ENCODE peak calls at places on chromosomes 1 and 21, in eight cellular contexts. One of them, this sample, is unnamed. For H3K4me1, the result is how much of the 10 kb centered on the place peaks cover.

GRCh38 chr1:3283849-3284248 is 170.6 kb upstream of the ARHGEF16 start:
- DNase-seq in effector memory CD4-positive, alpha-beta T cell: no peak
- DNase-seq in heart left ventricle: no peak
- DNase-seq in breast epithelium: no peak
- DNase-seq in heart right ventricle: peak
- DNase-seq in DND-41: no peak
- DNase-seq in OCI-LY7: no peak
- DNase-seq in left ventricle myocardium inferior: peak
- DNase-seq in this sample: no peak

GRCh38 chr21:15839601-15840000 is 109.8 kb downstream of the USP25 start:
- DNase-seq in effector memory CD4-positive, alpha-beta T cell: no peak
- DNase-seq in heart left ventricle: no peak
- DNase-seq in breast epithelium: no peak
- DNase-seq in heart right ventricle: no peak
- DNase-seq in DND-41: no peak
- DNase-seq in OCI-LY7: no peak
- DNase-seq in left ventricle myocardium inferior: no peak
- DNase-seq in this sample: no peak

GRCh38 chr1:27912429-27912828 is 22.4 kb upstream of the SMPDL3B start:
- DNase-seq in effector memory CD4-positive, alpha-beta T cell: no peak
- DNase-seq in heart left ventricle: no peak
- DNase-seq in breast epithelium: no peak
- DNase-seq in heart right ventricle: no peak
- DNase-seq in DND-41: no peak
- DNase-seq in OCI-LY7: no peak
- DNase-seq in left ventricle myocardium inferior: no peak
- DNase-seq in this sample: no peak

GRCh38 chr1:170369000-170369399 is 163.0 kb upstream of the GORAB start:
- DNase-seq in effector memory CD4-positive, alpha-beta T cell: no peak
- DNase-seq in heart left ventricle: no peak
- DNase-seq in breast epithelium: no peak
- DNase-seq in heart right ventricle: no peak
- DNase-seq in DND-41: no peak
- DNase-seq in OCI-LY7: no peak
- DNase-seq in left ventricle myocardium inferior: no peak
- DNase-seq in this sample: no peak

GRCh38 chr1:71490432-71490831 is 409.6 kb upstream of the ZRANB2 start:
- DNase-seq in effector memory CD4-positive, alpha-beta T cell: no peak
- DNase-seq in heart left ventricle: no peak
- DNase-seq in breast epithelium: no peak
- DNase-seq in heart right ventricle: no peak
- DNase-seq in DND-41: no peak
- DNase-seq in OCI-LY7: no peak
- DNase-seq in left ventricle myocardium inferior: no peak
- DNase-seq in this sample: no peak

GRCh38 chr1:21457654-21458053 is 17.7 kb downstream of the NBPF3 start:
- DNase-seq in effector memory CD4-positive, alpha-beta T cell: no peak
- DNase-seq in heart left ventricle: no peak
- DNase-seq in breast epithelium: no peak
- DNase-seq in heart right ventricle: no peak
- DNase-seq in DND-41: no peak
- DNase-seq in OCI-LY7: no peak
- DNase-seq in left ventricle myocardium inferior: no peak
- DNase-seq in this sample: no peak

GRCh38 chr1:165896277-165896676 is 68.9 kb downstream of the UCK2 start:
- DNase-seq in effector memory CD4-positive, alpha-beta T cell: no peak
- DNase-seq in heart left ventricle: no peak
- DNase-seq in breast epithelium: no peak
- DNase-seq in heart right ventricle: no peak
- DNase-seq in DND-41: no peak
- DNase-seq in OCI-LY7: no peak
- DNase-seq in left ventricle myocardium inferior: no peak
- DNase-seq in this sample: peak

GRCh38 chr1:186792870-186793581 is 35.7 kb upstream of the PLA2G4A start:
- DNase-seq in effector memory CD4-positive, alpha-beta T cell: no peak
- DNase-seq in heart left ventricle: no peak
- DNase-seq in breast epithelium: no peak
- DNase-seq in heart right ventricle: no peak
- DNase-seq in DND-41: no peak
- DNase-seq in OCI-LY7: no peak
- DNase-seq in left ventricle myocardium inferior: no peak
- DNase-seq in this sample: no peak

GRCh38 chr1:225768662-225769426 is 8.8 kb upstream of the SRP9 start:
- DNase-seq in effector memory CD4-positive, alpha-beta T cell: no peak
- DNase-seq in heart left ventricle: no peak
- DNase-seq in breast epithelium: no peak
- DNase-seq in heart right ventricle: no peak
- DNase-seq in DND-41: peak
- DNase-seq in OCI-LY7: no peak
- DNase-seq in left ventricle myocardium inferior: no peak
- DNase-seq in this sample: no peak

GRCh38 chr1:54371038-54371935 is 34.9 kb downstream of the SSBP3 start:
- DNase-seq in effector memory CD4-positive, alpha-beta T cell: no peak
- DNase-seq in heart left ventricle: no peak
- DNase-seq in breast epithelium: no peak
- DNase-seq in heart right ventricle: no peak
- DNase-seq in DND-41: no peak
- DNase-seq in OCI-LY7: no peak
- DNase-seq in left ventricle myocardium inferior: no peak
- DNase-seq in this sample: no peak

GRCh38 chr1:91672601-91673161 is 172.0 kb downstream of the CDC7 start:
- DNase-seq in effector memory CD4-positive, alpha-beta T cell: no peak
- DNase-seq in heart left ventricle: no peak
- DNase-seq in breast epithelium: no peak
- DNase-seq in heart right ventricle: no peak
- DNase-seq in DND-41: no peak
- DNase-seq in OCI-LY7: no peak
- DNase-seq in left ventricle myocardium inferior: no peak
- DNase-seq in this sample: no peak

GRCh38 chr1:53890522-53890941 is 935 bp upstream of the YIPF1 start:
- DNase-seq in effector memory CD4-positive, alpha-beta T cell: no peak
- DNase-seq in heart left ventricle: no peak
- DNase-seq in breast epithelium: no peak
- DNase-seq in heart right ventricle: no peak
- DNase-seq in DND-41: no peak
- DNase-seq in OCI-LY7: no peak
- DNase-seq in left ventricle myocardium inferior: no peak
- DNase-seq in this sample: no peak

GRCh38 chr1:158506369-158506987 is 34.5 kb downstream of the OR10R2 start:
- DNase-seq in effector memory CD4-positive, alpha-beta T cell: no peak
- DNase-seq in heart left ventricle: no peak
- DNase-seq in breast epithelium: no peak
- DNase-seq in heart right ventricle: peak
- DNase-seq in DND-41: no peak
- DNase-seq in OCI-LY7: peak
- DNase-seq in left ventricle myocardium inferior: no peak
- DNase-seq in this sample: no peak

GRCh38 chr21:33975548-33976081 is 60.0 kb upstream of the ATP5PO start:
- DNase-seq in effector memory CD4-positive, alpha-beta T cell: peak
- DNase-seq in heart left ventricle: no peak
- DNase-seq in breast epithelium: no peak
- DNase-seq in heart right ventricle: no peak
- DNase-seq in DND-41: peak
- DNase-seq in OCI-LY7: peak
- DNase-seq in left ventricle myocardium inferior: no peak
- DNase-seq in this sample: no peak

GRCh38 chr1:1364266-1364665 is 5.9 kb upstream of the MXRA8 start:
- DNase-seq in effector memory CD4-positive, alpha-beta T cell: no peak
- DNase-seq in heart left ventricle: no peak
- DNase-seq in breast epithelium: peak
- DNase-seq in heart right ventricle: no peak
- DNase-seq in DND-41: no peak
- DNase-seq in OCI-LY7: no peak
- DNase-seq in left ventricle myocardium inferior: no peak
- DNase-seq in this sample: no peak

GRCh38 chr21:45408271-45408791 is 3.4 kb downstream of the COL18A1 start:
- DNase-seq in effector memory CD4-positive, alpha-beta T cell: no peak
- DNase-seq in heart left ventricle: peak
- DNase-seq in breast epithelium: no peak
- DNase-seq in heart right ventricle: peak
- DNase-seq in DND-41: no peak
- DNase-seq in OCI-LY7: no peak
- DNase-seq in left ventricle myocardium inferior: peak
- DNase-seq in this sample: peak

GRCh38 chr1:155975375-155976061 is 2.8 kb downstream of the ARHGEF2 start:
- DNase-seq in effector memory CD4-positive, alpha-beta T cell: no peak
- DNase-seq in heart left ventricle: no peak
- DNase-seq in breast epithelium: no peak
- DNase-seq in heart right ventricle: no peak
- DNase-seq in DND-41: no peak
- DNase-seq in OCI-LY7: no peak
- DNase-seq in left ventricle myocardium inferior: no peak
- DNase-seq in this sample: no peak

GRCh38 chr1:155977607-155978324 is 581 bp downstream of the ARHGEF2 start:
- DNase-seq in effector memory CD4-positive, alpha-beta T cell: peak
- DNase-seq in heart left ventricle: no peak
- DNase-seq in breast epithelium: no peak
- DNase-seq in heart right ventricle: peak
- DNase-seq in DND-41: peak
- DNase-seq in OCI-LY7: no peak
- DNase-seq in left ventricle myocardium inferior: peak
- DNase-seq in this sample: no peak

GRCh38 chr1:155978325-155978972 is at the start of gene ARHGEF2:
- DNase-seq in effector memory CD4-positive, alpha-beta T cell: peak
- DNase-seq in heart left ventricle: peak
- DNase-seq in breast epithelium: peak
- DNase-seq in heart right ventricle: peak
- DNase-seq in DND-41: peak
- DNase-seq in OCI-LY7: peak
- DNase-seq in left ventricle myocardium inferior: peak
- DNase-seq in this sample: peak

GRCh38 chr1:155976062-155976912 is 2.1 kb downstream of the ARHGEF2 start:
- DNase-seq in effector memory CD4-positive, alpha-beta T cell: peak
- DNase-seq in heart left ventricle: peak
- DNase-seq in breast epithelium: peak
- DNase-seq in heart right ventricle: peak
- DNase-seq in DND-41: peak
- DNase-seq in OCI-LY7: no peak
- DNase-seq in left ventricle myocardium inferior: peak
- DNase-seq in this sample: peak

GRCh38 chr1:155976913-155977606 is 1.3 kb downstream of the ARHGEF2 start:
- DNase-seq in effector memory CD4-positive, alpha-beta T cell: no peak
- DNase-seq in heart left ventricle: no peak
- DNase-seq in breast epithelium: no peak
- DNase-seq in heart right ventricle: no peak
- DNase-seq in DND-41: peak
- DNase-seq in OCI-LY7: no peak
- DNase-seq in left ventricle myocardium inferior: no peak
- DNase-seq in this sample: no peak
- H3K4me1 ChIP-seq in effector memory CD4-positive, alpha-beta T cell: half or more
- H3K4me1 ChIP-seq in heart left ventricle: half or more
- H3K4me1 ChIP-seq in breast epithelium: under half
- H3K4me1 ChIP-seq in heart right ventricle: half or more
- H3K4me1 ChIP-seq in DND-41: half or more
- H3K4me1 ChIP-seq in OCI-LY7: half or more
- H3K4me1 ChIP-seq in left ventricle myocardium inferior: half or more
- H3K4me1 ChIP-seq in this sample: under half

GRCh38 chr1:43592974-43593683 is 56.8 kb upstream of the KDM4A start:
- DNase-seq in effector memory CD4-positive, alpha-beta T cell: no peak
- DNase-seq in heart left ventricle: no peak
- DNase-seq in breast epithelium: no peak
- DNase-seq in heart right ventricle: no peak
- DNase-seq in DND-41: no peak
- DNase-seq in OCI-LY7: no peak
- DNase-seq in left ventricle myocardium inferior: no peak
- DNase-seq in this sample: no peak
- H3K4me3 ChIP-seq in effector memory CD4-positive, alpha-beta T cell: no peak
- H3K4me3 ChIP-seq in heart left ventricle: no peak
- H3K4me3 ChIP-seq in breast epithelium: no peak
- H3K4me3 ChIP-seq in heart right ventricle: no peak
- H3K4me3 ChIP-seq in DND-41: no peak
- H3K4me3 ChIP-seq in OCI-LY7: no peak
- H3K4me3 ChIP-seq in left ventricle myocardium inferior: no peak
- H3K4me3 ChIP-seq in this sample: no peak

DNA sequence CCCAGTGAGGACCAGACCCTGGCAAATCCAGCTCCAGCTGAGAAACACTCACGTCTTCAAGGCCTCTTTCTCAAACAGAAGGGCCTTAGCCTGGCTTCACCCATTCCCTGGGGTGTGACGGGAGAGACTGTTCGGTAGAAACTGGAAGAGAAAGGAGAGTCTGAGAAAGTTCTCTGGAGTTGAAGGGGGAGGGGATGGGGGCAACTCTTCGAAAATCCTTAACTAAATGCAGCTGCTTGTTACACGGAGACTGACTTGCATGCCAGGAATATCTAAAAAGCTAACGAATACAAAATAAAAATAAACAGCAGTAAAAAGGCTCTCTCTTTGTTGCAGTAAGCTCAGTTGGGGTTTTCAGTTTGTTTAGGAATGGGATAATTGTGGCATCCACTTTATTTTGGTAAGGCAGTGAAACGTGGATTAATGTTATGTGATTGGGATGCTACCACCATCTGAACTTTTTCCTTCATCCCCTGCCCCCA is 5.6 kb downstream of the ROR1 start:
- DNase-seq in effector memory CD4-positive, alpha-beta T cell: no peak
- DNase-seq in heart left ventricle: no peak
- DNase-seq in breast epithelium: no peak
- DNase-seq in heart right ventricle: no peak
- DNase-seq in DND-41: no peak
- DNase-seq in OCI-LY7: no peak
- DNase-seq in left ventricle myocardium inferior: no peak
- DNase-seq in this sample: no peak
- H3K4me1 ChIP-seq in effector memory CD4-positive, alpha-beta T cell: under half
- H3K4me1 ChIP-seq in heart left ventricle: half or more
- H3K4me1 ChIP-seq in breast epithelium: under half
- H3K4me1 ChIP-seq in heart right ventricle: half or more
- H3K4me1 ChIP-seq in DND-41: under half
- H3K4me1 ChIP-seq in OCI-LY7: under half
- H3K4me1 ChIP-seq in left ventricle myocardium inferior: half or more
- H3K4me1 ChIP-seq in this sample: under half

GRCh38 chr1:37479255-37480124 is 5.1 kb downstream of the ZC3H12A start:
- DNase-seq in effector memory CD4-positive, alpha-beta T cell: peak
- DNase-seq in heart left ventricle: peak
- DNase-seq in breast epithelium: peak
- DNase-seq in heart right ventricle: peak
- DNase-seq in DND-41: peak
- DNase-seq in OCI-LY7: peak
- DNase-seq in left ventricle myocardium inferior: peak
- DNase-seq in this sample: peak

GRCh38 chr1:37481289-37482003 is 7.1 kb downstream of the ZC3H12A start:
- DNase-seq in effector memory CD4-positive, alpha-beta T cell: no peak
- DNase-seq in heart left ventricle: no peak
- DNase-seq in breast epithelium: no peak
- DNase-seq in heart right ventricle: no peak
- DNase-seq in DND-41: no peak
- DNase-seq in OCI-LY7: no peak
- DNase-seq in left ventricle myocardium inferior: no peak
- DNase-seq in this sample: no peak

GRCh38 chr1:37480581-37481288 is 6.4 kb downstream of the ZC3H12A start:
- DNase-seq in effector memory CD4-positive, alpha-beta T cell: no peak
- DNase-seq in heart left ventricle: no peak
- DNase-seq in breast epithelium: no peak
- DNase-seq in heart right ventricle: no peak
- DNase-seq in DND-41: no peak
- DNase-seq in OCI-LY7: no peak
- DNase-seq in left ventricle myocardium inferior: no peak
- DNase-seq in this sample: no peak

GRCh38 chr1:37478890-37479254 is 4.5 kb downstream of the ZC3H12A start:
- DNase-seq in effector memory CD4-positive, alpha-beta T cell: peak
- DNase-seq in heart left ventricle: no peak
- DNase-seq in breast epithelium: no peak
- DNase-seq in heart right ventricle: no peak
- DNase-seq in DND-41: no peak
- DNase-seq in OCI-LY7: peak
- DNase-seq in left ventricle myocardium inferior: no peak
- DNase-seq in this sample: no peak

GRCh38 chr1:37480125-37480466 is 5.7 kb downstream of the ZC3H12A start:
- DNase-seq in effector memory CD4-positive, alpha-beta T cell: no peak
- DNase-seq in heart left ventricle: no peak
- DNase-seq in breast epithelium: no peak
- DNase-seq in heart right ventricle: peak
- DNase-seq in DND-41: no peak
- DNase-seq in OCI-LY7: no peak
- DNase-seq in left ventricle myocardium inferior: no peak
- DNase-seq in this sample: no peak
- H3K4me3 ChIP-seq in effector memory CD4-positive, alpha-beta T cell: peak
- H3K4me3 ChIP-seq in heart left ventricle: peak
- H3K4me3 ChIP-seq in breast epithelium: peak
- H3K4me3 ChIP-seq in heart right ventricle: no peak
- H3K4me3 ChIP-seq in DND-41: no peak
- H3K4me3 ChIP-seq in OCI-LY7: peak
- H3K4me3 ChIP-seq in left ventricle myocardium inferior: peak
- H3K4me3 ChIP-seq in this sample: no peak